ENCODE peak calls at places on chromosomes 6 and 20, in six cellular contexts. One of them, this sample, is unnamed.

GRCh38 chr6:48032156-48032555 is 78.8 kb downstream of the PTCHD4 start:
- DNase-seq in NB4: no peak
- DNase-seq in brain microvascular endothelial cell: peak
- DNase-seq in heart left ventricle: no peak
- DNase-seq in lower lobe of right lung: no peak
- DNase-seq in omental fat pad: no peak
- DNase-seq in this sample: no peak

GRCh38 chr20:36018208-36018988 is 50.0 kb downstream of the CNBD2 start:
- DNase-seq in NB4: no peak
- DNase-seq in brain microvascular endothelial cell: no peak
- DNase-seq in heart left ventricle: no peak
- DNase-seq in lower lobe of right lung: no peak
- DNase-seq in omental fat pad: no peak
- DNase-seq in this sample: no peak

GRCh38 chr6:129102741-129103140 is 219.8 kb downstream of the LAMA2 start:
- DNase-seq in NB4: no peak
- DNase-seq in brain microvascular endothelial cell: no peak
- DNase-seq in heart left ventricle: peak
- DNase-seq in lower lobe of right lung: no peak
- DNase-seq in omental fat pad: no peak
- DNase-seq in this sample: no peak

GRCh38 chr20:63955281-63955845 is 853 bp downstream of the UCKL1 start:
- DNase-seq in NB4: peak
- DNase-seq in brain microvascular endothelial cell: no peak
- DNase-seq in heart left ventricle: peak
- DNase-seq in lower lobe of right lung: peak
- DNase-seq in omental fat pad: no peak
- DNase-seq in this sample: no peak

GRCh38 chr20:40497781-40498691 is 191.0 kb downstream of the MAFB start:
- DNase-seq in NB4: peak
- DNase-seq in brain microvascular endothelial cell: no peak
- DNase-seq in heart left ventricle: peak
- DNase-seq in lower lobe of right lung: peak
- DNase-seq in omental fat pad: no peak
- DNase-seq in this sample: peak

GRCh38 chr20:31837896-31838397 is 7.5 kb downstream of the FOXS1 start:
- DNase-seq in NB4: peak
- DNase-seq in brain microvascular endothelial cell: peak
- DNase-seq in heart left ventricle: no peak
- DNase-seq in lower lobe of right lung: no peak
- DNase-seq in omental fat pad: no peak
- DNase-seq in this sample: no peak

GRCh38 chr6:133348846-133349245 is 107.7 kb downstream of the EYA4 start:
- DNase-seq in NB4: no peak
- DNase-seq in brain microvascular endothelial cell: no peak
- DNase-seq in heart left ventricle: no peak
- DNase-seq in lower lobe of right lung: no peak
- DNase-seq in omental fat pad: no peak
- DNase-seq in this sample: no peak

GRCh38 chr6:7108964-7109836 is 1.4 kb downstream of the RREB1 start:
- DNase-seq in NB4: peak
- DNase-seq in brain microvascular endothelial cell: peak
- DNase-seq in heart left ventricle: peak
- DNase-seq in lower lobe of right lung: peak
- DNase-seq in omental fat pad: no peak
- DNase-seq in this sample: peak

GRCh38 chr6:138030872-138031271 is 76.3 kb downstream of the PERP start:
- DNase-seq in NB4: no peak
- DNase-seq in brain microvascular endothelial cell: no peak
- DNase-seq in heart left ventricle: no peak
- DNase-seq in lower lobe of right lung: no peak
- DNase-seq in omental fat pad: no peak
- DNase-seq in this sample: no peak

GRCh38 chr6:135796884-135797283 is 54.6 kb upstream of the PDE7B start:
- DNase-seq in NB4: no peak
- DNase-seq in brain microvascular endothelial cell: no peak
- DNase-seq in heart left ventricle: no peak
- DNase-seq in lower lobe of right lung: no peak
- DNase-seq in omental fat pad: no peak
- DNase-seq in this sample: no peak

GRCh38 chr20:46894971-46895905 is 595 bp downstream of the EYA2 start:
- DNase-seq in NB4: no peak
- DNase-seq in brain microvascular endothelial cell: no peak
- DNase-seq in heart left ventricle: no peak
- DNase-seq in lower lobe of right lung: no peak
- DNase-seq in omental fat pad: no peak
- DNase-seq in this sample: no peak

GRCh38 chr6:38973178-38974057 is 75.2 kb upstream of the GLP1R start:
- DNase-seq in NB4: peak
- DNase-seq in brain microvascular endothelial cell: peak
- DNase-seq in heart left ventricle: no peak
- DNase-seq in lower lobe of right lung: no peak
- DNase-seq in omental fat pad: no peak
- DNase-seq in this sample: no peak

GRCh38 chr6:31441368-31442267 is 38.2 kb downstream of the MICA start:
- DNase-seq in NB4: peak
- DNase-seq in brain microvascular endothelial cell: peak
- DNase-seq in heart left ventricle: peak
- DNase-seq in lower lobe of right lung: peak
- DNase-seq in omental fat pad: peak
- DNase-seq in this sample: peak

GRCh38 chr20:13113731-13114130 is 105.0 kb downstream of the SPTLC3 start:
- DNase-seq in NB4: no peak
- DNase-seq in brain microvascular endothelial cell: no peak
- DNase-seq in heart left ventricle: no peak
- DNase-seq in lower lobe of right lung: no peak
- DNase-seq in omental fat pad: no peak
- DNase-seq in this sample: no peak

GRCh38 chr20:60993647-60994046 is 258.4 kb upstream of the CDH4 start:
- DNase-seq in NB4: peak
- DNase-seq in brain microvascular endothelial cell: no peak
- DNase-seq in heart left ventricle: no peak
- DNase-seq in lower lobe of right lung: no peak
- DNase-seq in omental fat pad: no peak
- DNase-seq in this sample: no peak

GRCh38 chr6:5471044-5471443 is 209.7 kb downstream of the FARS2 start:
- DNase-seq in NB4: peak
- DNase-seq in brain microvascular endothelial cell: peak
- DNase-seq in heart left ventricle: peak
- DNase-seq in lower lobe of right lung: peak
- DNase-seq in omental fat pad: no peak
- DNase-seq in this sample: no peak

GRCh38 chr6:11354019-11354418 is 121.6 kb upstream of the NEDD9 start:
- DNase-seq in NB4: peak
- DNase-seq in brain microvascular endothelial cell: peak
- DNase-seq in heart left ventricle: no peak
- DNase-seq in lower lobe of right lung: no peak
- DNase-seq in omental fat pad: no peak
- DNase-seq in this sample: peak

GRCh38 chr6:131367206-131367873 is 205.7 kb upstream of the ARG1 start:
- DNase-seq in NB4: no peak
- DNase-seq in brain microvascular endothelial cell: no peak
- DNase-seq in heart left ventricle: no peak
- DNase-seq in lower lobe of right lung: no peak
- DNase-seq in omental fat pad: no peak
- DNase-seq in this sample: no peak

GRCh38 chr6:149840345-149841075 is 23.6 kb downstream of the LRP11 start:
- DNase-seq in NB4: peak
- DNase-seq in brain microvascular endothelial cell: peak
- DNase-seq in heart left ventricle: peak
- DNase-seq in lower lobe of right lung: peak
- DNase-seq in omental fat pad: no peak
- DNase-seq in this sample: no peak

GRCh38 chr6:53168516-53169257 is 20.0 kb upstream of the GCM1 start:
- DNase-seq in NB4: no peak
- DNase-seq in brain microvascular endothelial cell: peak
- DNase-seq in heart left ventricle: no peak
- DNase-seq in lower lobe of right lung: no peak
- DNase-seq in omental fat pad: no peak
- DNase-seq in this sample: no peak

GRCh38 chr6:5205877-5206840 is 54.6 kb downstream of the LYRM4 start:
- DNase-seq in NB4: peak
- DNase-seq in brain microvascular endothelial cell: peak
- DNase-seq in heart left ventricle: peak
- DNase-seq in lower lobe of right lung: no peak
- DNase-seq in omental fat pad: peak
- DNase-seq in this sample: no peak

GRCh38 chr6:42396720-42397119 is 55.0 kb downstream of the TRERF1 start:
- DNase-seq in NB4: peak
- DNase-seq in brain microvascular endothelial cell: no peak
- DNase-seq in heart left ventricle: no peak
- DNase-seq in lower lobe of right lung: no peak
- DNase-seq in omental fat pad: no peak
- DNase-seq in this sample: no peak
- TF ChIP-seq CTCF in NB4: peak
- TF ChIP-seq CTCF in brain microvascular endothelial cell: peak
- TF ChIP-seq CTCF in heart left ventricle: no peak
- TF ChIP-seq CTCF in lower lobe of right lung: no peak
- TF ChIP-seq CTCF in omental fat pad: no peak
- TF ChIP-seq CTCF in this sample: no peak

GRCh38 chr6:111481836-111482235 is 1.2 kb downstream of the REV3L start:
- DNase-seq in NB4: no peak
- DNase-seq in brain microvascular endothelial cell: no peak
- DNase-seq in heart left ventricle: no peak
- DNase-seq in lower lobe of right lung: no peak
- DNase-seq in omental fat pad: no peak
- DNase-seq in this sample: no peak

GRCh38 chr6:111484655-111484974 is 1.6 kb upstream of the REV3L start:
- DNase-seq in NB4: no peak
- DNase-seq in brain microvascular endothelial cell: no peak
- DNase-seq in heart left ventricle: no peak
- DNase-seq in lower lobe of right lung: no peak
- DNase-seq in omental fat pad: no peak
- DNase-seq in this sample: no peak

GRCh38 chr6:111483736-111484654 is 977 bp upstream of the REV3L start:
- DNase-seq in NB4: peak
- DNase-seq in brain microvascular endothelial cell: peak
- DNase-seq in heart left ventricle: peak
- DNase-seq in lower lobe of right lung: peak
- DNase-seq in omental fat pad: peak
- DNase-seq in this sample: peak

GRCh38 chr6:111482236-111482958 is 621 bp downstream of the REV3L start:
- DNase-seq in NB4: peak
- DNase-seq in brain microvascular endothelial cell: peak
- DNase-seq in heart left ventricle: peak
- DNase-seq in lower lobe of right lung: peak
- DNase-seq in omental fat pad: peak
- DNase-seq in this sample: peak

GRCh38 chr6:111482959-111483735 is at the start of gene REV3L:
- DNase-seq in NB4: peak
- DNase-seq in brain microvascular endothelial cell: peak
- DNase-seq in heart left ventricle: peak
- DNase-seq in lower lobe of right lung: peak
- DNase-seq in omental fat pad: peak
- DNase-seq in this sample: peak
- TF ChIP-seq CTCF in NB4: no peak
- TF ChIP-seq CTCF in brain microvascular endothelial cell: no peak
- TF ChIP-seq CTCF in heart left ventricle: no peak
- TF ChIP-seq CTCF in lower lobe of right lung: no peak
- TF ChIP-seq CTCF in omental fat pad: no peak
- TF ChIP-seq CTCF in this sample: no peak

GRCh38 chr6:29742191-29742590 is 19.0 kb downstream of the HLA-F start:
- DNase-seq in NB4: no peak
- DNase-seq in brain microvascular endothelial cell: no peak
- DNase-seq in heart left ventricle: no peak
- DNase-seq in lower lobe of right lung: no peak
- DNase-seq in omental fat pad: no peak
- DNase-seq in this sample: no peak

GRCh38 chr6:29743025-29743424 is 19.8 kb downstream of the HLA-F start:
- DNase-seq in NB4: no peak
- DNase-seq in brain microvascular endothelial cell: no peak
- DNase-seq in heart left ventricle: no peak
- DNase-seq in lower lobe of right lung: no peak
- DNase-seq in omental fat pad: no peak
- DNase-seq in this sample: no peak

GRCh38 chr6:29739136-29739881 is 16.1 kb downstream of the HLA-F start:
- DNase-seq in NB4: no peak
- DNase-seq in brain microvascular endothelial cell: no peak
- DNase-seq in heart left ventricle: no peak
- DNase-seq in lower lobe of right lung: no peak
- DNase-seq in omental fat pad: no peak
- DNase-seq in this sample: no peak

GRCh38 chr6:29737707-29738630 is 14.7 kb downstream of the HLA-F start:
- DNase-seq in NB4: peak
- DNase-seq in brain microvascular endothelial cell: peak
- DNase-seq in heart left ventricle: no peak
- DNase-seq in lower lobe of right lung: peak
- DNase-seq in omental fat pad: no peak
- DNase-seq in this sample: peak

DNA sequence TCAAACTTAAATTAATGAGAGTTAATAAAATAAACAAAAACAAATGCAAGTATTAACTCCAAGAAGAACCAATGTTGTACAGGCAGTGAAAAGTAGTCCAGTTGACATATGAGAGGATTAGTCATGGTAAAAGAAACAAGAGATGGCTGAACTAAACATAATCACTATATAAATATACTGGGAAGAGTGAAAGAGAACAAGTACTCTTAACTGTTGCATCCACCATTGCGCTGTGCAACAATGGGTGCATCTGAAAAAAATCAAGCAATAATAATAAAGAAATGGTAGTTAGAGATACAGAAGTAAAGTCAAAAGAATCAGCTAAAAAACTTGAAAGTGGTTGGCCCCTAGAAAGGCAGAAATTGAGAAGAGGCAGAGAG is 16.6 kb downstream of the HLA-F start:
- DNase-seq in NB4: no peak
- DNase-seq in brain microvascular endothelial cell: no peak
- DNase-seq in heart left ventricle: no peak
- DNase-seq in lower lobe of right lung: no peak
- DNase-seq in omental fat pad: no peak
- DNase-seq in this sample: no peak
- TF ChIP-seq CTCF in NB4: no peak
- TF ChIP-seq CTCF in brain microvascular endothelial cell: no peak
- TF ChIP-seq CTCF in heart left ventricle: no peak
- TF ChIP-seq CTCF in lower lobe of right lung: no peak
- TF ChIP-seq CTCF in omental fat pad: no peak
- TF ChIP-seq CTCF in this sample: no peak

DNA sequence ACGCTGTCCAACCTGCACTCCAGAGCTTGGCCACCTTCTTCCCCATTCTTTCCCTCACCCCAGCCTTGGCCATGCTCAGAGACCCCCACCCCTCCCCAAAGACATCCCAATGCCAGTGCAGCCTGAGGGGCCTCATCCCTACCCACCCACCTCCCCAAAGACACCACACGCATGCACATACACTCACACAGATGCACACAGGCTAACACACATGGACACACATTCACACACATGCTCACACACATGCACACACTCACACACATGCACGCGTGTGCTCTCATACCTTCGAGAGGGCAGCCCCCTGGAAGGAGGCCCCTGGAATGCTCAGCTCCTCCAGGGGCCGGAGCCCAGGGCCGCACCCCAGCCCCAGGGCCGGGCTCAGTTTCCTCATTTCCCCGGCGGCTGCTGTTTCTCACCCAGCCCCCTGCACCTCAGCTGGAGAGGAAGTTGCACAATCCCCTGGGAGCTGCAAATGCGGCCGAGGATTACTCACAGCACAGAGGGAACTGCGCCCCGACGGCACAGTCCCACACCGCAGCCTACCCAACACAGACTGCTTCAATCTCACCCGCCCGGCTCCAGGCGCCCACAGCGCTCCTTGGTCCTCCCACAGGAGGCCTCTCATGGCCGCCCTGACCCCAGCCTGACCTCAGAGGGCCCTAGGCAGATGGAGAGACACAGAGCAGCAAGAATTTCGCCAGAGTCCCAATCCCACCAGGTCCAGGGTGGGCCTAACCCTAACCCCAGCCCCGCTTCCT is 12.1 kb downstream of the TFEB start:
- DNase-seq in NB4: peak
- DNase-seq in brain microvascular endothelial cell: peak
- DNase-seq in heart left ventricle: peak
- DNase-seq in lower lobe of right lung: peak
- DNase-seq in omental fat pad: peak
- DNase-seq in this sample: peak
- TF ChIP-seq CTCF in NB4: no peak
- TF ChIP-seq CTCF in brain microvascular endothelial cell: peak
- TF ChIP-seq CTCF in heart left ventricle: no peak
- TF ChIP-seq CTCF in lower lobe of right lung: no peak
- TF ChIP-seq CTCF in omental fat pad: no peak
- TF ChIP-seq CTCF in this sample: no peak